ENCODE peak calls at places on chromosomes 1 and 21, in seven cellular contexts. One of them, this sample, is unnamed. For H3K4me1 and H3K36me3, the result is how much of the 10 kb centered on the place peaks cover.

GRCh38 chr1:201254625-201255469 is 28.5 kb upstream of the PKP1 start:
- DNase-seq in neuronal stem cell: peak
- DNase-seq in PC-9: peak
- DNase-seq in heart left ventricle: peak
- DNase-seq in heart right ventricle: peak
- DNase-seq in adrenal gland: peak
- DNase-seq in GM23248: peak
- DNase-seq in this sample: peak

GRCh38 chr1:228007054-228007800 is 429 bp downstream of the WNT3A start:
- DNase-seq in PC-9: no peak
- DNase-seq in adrenal gland: no peak
- DNase-seq in heart right ventricle: no peak
- DNase-seq in neuronal stem cell: no peak
- DNase-seq in GM23248: peak
- DNase-seq in heart left ventricle: no peak
- DNase-seq in this sample: no peak

GRCh38 chr1:116380499-116381316 is 7.7 kb downstream of the ATP1A1 start:
- DNase-seq in heart right ventricle: no peak
- DNase-seq in neuronal stem cell: no peak
- DNase-seq in adrenal gland: no peak
- DNase-seq in heart left ventricle: no peak
- DNase-seq in GM23248: no peak
- DNase-seq in PC-9: no peak
- DNase-seq in this sample: no peak

GRCh38 chr1:174276087-174276486 is 116.8 kb downstream of the RABGAP1L start:
- DNase-seq in adrenal gland: no peak
- DNase-seq in PC-9: no peak
- DNase-seq in neuronal stem cell: no peak
- DNase-seq in heart right ventricle: no peak
- DNase-seq in heart left ventricle: no peak
- DNase-seq in GM23248: no peak
- DNase-seq in this sample: no peak

GRCh38 chr1:219266524-219266923 is 92.8 kb downstream of the LYPLAL1 start:
- DNase-seq in PC-9: no peak
- DNase-seq in heart right ventricle: no peak
- DNase-seq in neuronal stem cell: no peak
- DNase-seq in heart left ventricle: no peak
- DNase-seq in adrenal gland: no peak
- DNase-seq in GM23248: peak
- DNase-seq in this sample: no peak

GRCh38 chr1:77030401-77031100 is 163.3 kb downstream of the ST6GALNAC5 start:
- DNase-seq in neuronal stem cell: no peak
- DNase-seq in adrenal gland: no peak
- DNase-seq in PC-9: no peak
- DNase-seq in heart left ventricle: no peak
- DNase-seq in GM23248: no peak
- DNase-seq in heart right ventricle: no peak
- DNase-seq in this sample: no peak

GRCh38 chr1:200179126-200179780 is 151.7 kb downstream of the NR5A2 start:
- DNase-seq in heart left ventricle: no peak
- DNase-seq in adrenal gland: no peak
- DNase-seq in PC-9: no peak
- DNase-seq in GM23248: peak
- DNase-seq in heart right ventricle: no peak
- DNase-seq in neuronal stem cell: no peak
- DNase-seq in this sample: no peak

GRCh38 chr1:18530567-18531502 is 50.1 kb downstream of the KLHDC7A start:
- DNase-seq in neuronal stem cell: no peak
- DNase-seq in heart right ventricle: no peak
- DNase-seq in heart left ventricle: no peak
- DNase-seq in PC-9: no peak
- DNase-seq in adrenal gland: no peak
- DNase-seq in GM23248: no peak
- DNase-seq in this sample: no peak

GRCh38 chr1:10155087-10155712 is 55.2 kb upstream of the KIF1B start:
- DNase-seq in PC-9: no peak
- DNase-seq in adrenal gland: no peak
- DNase-seq in heart left ventricle: peak
- DNase-seq in heart right ventricle: peak
- DNase-seq in GM23248: no peak
- DNase-seq in neuronal stem cell: no peak
- DNase-seq in this sample: no peak

GRCh38 chr1:40884055-40884795 is 22.1 kb upstream of the CITED4 start:
- DNase-seq in PC-9: no peak
- DNase-seq in heart left ventricle: no peak
- DNase-seq in neuronal stem cell: no peak
- DNase-seq in adrenal gland: no peak
- DNase-seq in heart right ventricle: no peak
- DNase-seq in GM23248: peak
- DNase-seq in this sample: no peak

GRCh38 chr1:65924471-65924870 is 131.8 kb downstream of the PDE4B start:
- DNase-seq in heart right ventricle: no peak
- DNase-seq in adrenal gland: no peak
- DNase-seq in GM23248: peak
- DNase-seq in neuronal stem cell: no peak
- DNase-seq in heart left ventricle: no peak
- DNase-seq in PC-9: no peak
- DNase-seq in this sample: no peak

GRCh38 chr21:44515359-44516165 is 24.4 kb downstream of the KRTAP10-1 start:
- DNase-seq in heart left ventricle: no peak
- DNase-seq in GM23248: no peak
- DNase-seq in neuronal stem cell: no peak
- DNase-seq in heart right ventricle: no peak
- DNase-seq in PC-9: no peak
- DNase-seq in adrenal gland: no peak
- DNase-seq in this sample: no peak

GRCh38 chr1:23394176-23394575 is 24.5 kb upstream of the ZNF436 start:
- DNase-seq in heart left ventricle: no peak
- DNase-seq in neuronal stem cell: no peak
- DNase-seq in adrenal gland: peak
- DNase-seq in PC-9: no peak
- DNase-seq in GM23248: peak
- DNase-seq in heart right ventricle: no peak
- DNase-seq in this sample: no peak

GRCh38 chr1:113101588-113101987 is 28.6 kb downstream of the LRIG2 start:
- DNase-seq in adrenal gland: no peak
- DNase-seq in heart right ventricle: no peak
- DNase-seq in neuronal stem cell: no peak
- DNase-seq in PC-9: no peak
- DNase-seq in GM23248: peak
- DNase-seq in heart left ventricle: no peak
- DNase-seq in this sample: no peak

GRCh38 chr21:37537391-37537996 is 170.9 kb downstream of the DYRK1A start:
- DNase-seq in PC-9: no peak
- DNase-seq in neuronal stem cell: no peak
- DNase-seq in adrenal gland: no peak
- DNase-seq in heart left ventricle: no peak
- DNase-seq in heart right ventricle: no peak
- DNase-seq in GM23248: no peak
- DNase-seq in this sample: no peak

GRCh38 chr1:77322061-77322900 is 40.5 kb downstream of the AK5 start:
- DNase-seq in adrenal gland: no peak
- DNase-seq in GM23248: peak
- DNase-seq in heart left ventricle: no peak
- DNase-seq in neuronal stem cell: no peak
- DNase-seq in heart right ventricle: no peak
- DNase-seq in PC-9: peak
- DNase-seq in this sample: no peak

GRCh38 chr1:151584278-151584677 is 27.6 kb upstream of the SNX27 start:
- DNase-seq in heart right ventricle: no peak
- DNase-seq in heart left ventricle: no peak
- DNase-seq in GM23248: no peak
- DNase-seq in neuronal stem cell: no peak
- DNase-seq in PC-9: no peak
- DNase-seq in adrenal gland: no peak
- DNase-seq in this sample: no peak

GRCh38 chr1:6462412-6463119 is 3.4 kb downstream of the TNFRSF25 start:
- DNase-seq in GM23248: no peak
- DNase-seq in neuronal stem cell: no peak
- DNase-seq in heart right ventricle: no peak
- DNase-seq in adrenal gland: peak
- DNase-seq in PC-9: no peak
- DNase-seq in heart left ventricle: no peak
- DNase-seq in this sample: no peak

GRCh38 chr1:75981188-75981897 is 49.1 kb upstream of the ASB17 start:
- DNase-seq in neuronal stem cell: no peak
- DNase-seq in heart left ventricle: no peak
- DNase-seq in heart right ventricle: no peak
- DNase-seq in adrenal gland: no peak
- DNase-seq in PC-9: no peak
- DNase-seq in GM23248: no peak
- DNase-seq in this sample: no peak

GRCh38 chr1:182713939-182714338 is 29.6 kb upstream of the RGS8 start:
- DNase-seq in PC-9: no peak
- DNase-seq in neuronal stem cell: no peak
- DNase-seq in adrenal gland: no peak
- DNase-seq in heart left ventricle: no peak
- DNase-seq in heart right ventricle: no peak
- DNase-seq in GM23248: no peak
- DNase-seq in this sample: no peak

GRCh38 chr1:85319488-85319887 is 43.1 kb upstream of the BCL10 start:
- DNase-seq in heart right ventricle: no peak
- DNase-seq in heart left ventricle: no peak
- DNase-seq in neuronal stem cell: no peak
- DNase-seq in PC-9: no peak
- DNase-seq in adrenal gland: no peak
- DNase-seq in GM23248: peak
- DNase-seq in this sample: no peak
- H3K4me1 ChIP-seq in heart right ventricle: under half
- H3K4me1 ChIP-seq in heart left ventricle: under half
- H3K4me1 ChIP-seq in neuronal stem cell: under half
- H3K4me1 ChIP-seq in PC-9: under half
- H3K4me1 ChIP-seq in adrenal gland: under half
- H3K4me1 ChIP-seq in GM23248: half or more
- H3K4me1 ChIP-seq in this sample: under half

DNA sequence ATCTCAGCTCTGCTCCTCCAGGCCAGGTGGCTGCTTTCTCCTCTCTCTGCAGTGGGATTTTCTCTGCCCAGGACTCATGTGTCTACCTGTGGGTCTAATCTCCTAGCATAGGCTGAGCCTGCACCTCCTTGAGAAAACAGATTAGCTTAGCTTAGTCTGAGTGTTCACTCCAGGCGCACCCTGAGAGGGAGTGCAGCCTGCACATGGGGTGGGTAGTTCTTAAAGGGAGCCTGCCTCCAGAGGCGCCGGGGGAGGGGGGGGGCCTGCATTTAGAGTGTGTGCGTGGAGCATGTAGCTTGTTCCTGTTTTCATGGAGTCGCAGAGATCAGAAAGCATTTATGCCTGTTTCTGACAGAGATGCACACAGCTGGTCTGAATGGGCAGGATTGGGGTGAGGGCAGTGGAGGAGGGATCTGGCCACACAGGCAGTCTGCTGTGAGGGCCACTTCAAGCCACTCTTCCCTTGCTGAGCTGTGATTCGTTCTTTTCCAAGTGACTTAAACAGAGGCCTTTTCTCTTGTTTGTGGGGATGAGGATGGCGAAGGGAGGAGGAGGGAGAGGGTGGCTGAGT is 45.2 kb downstream of the GALNT2 start:
- DNase-seq in GM23248: no peak
- DNase-seq in adrenal gland: peak
- DNase-seq in heart right ventricle: no peak
- DNase-seq in neuronal stem cell: peak
- DNase-seq in heart left ventricle: no peak
- DNase-seq in PC-9: no peak
- DNase-seq in this sample: no peak
- H3K27ac ChIP-seq in GM23248: no peak
- H3K27ac ChIP-seq in adrenal gland: no peak
- H3K27ac ChIP-seq in heart right ventricle: no peak
- H3K27ac ChIP-seq in neuronal stem cell: no peak
- H3K27ac ChIP-seq in heart left ventricle: peak
- H3K27ac ChIP-seq in PC-9: no peak
- H3K27ac ChIP-seq in this sample: no peak

GRCh38 chr1:85678193-85678592 is 30.0 kb downstream of the ZNHIT6 start:
- DNase-seq in heart left ventricle: no peak
- DNase-seq in neuronal stem cell: no peak
- DNase-seq in GM23248: no peak
- DNase-seq in PC-9: no peak
- DNase-seq in adrenal gland: no peak
- DNase-seq in heart right ventricle: no peak
- DNase-seq in this sample: no peak
- H3K36me3 ChIP-seq in heart left ventricle: half or more
- H3K36me3 ChIP-seq in neuronal stem cell: half or more
- H3K36me3 ChIP-seq in GM23248: under half
- H3K36me3 ChIP-seq in PC-9: under half
- H3K36me3 ChIP-seq in adrenal gland: under half
- H3K36me3 ChIP-seq in heart right ventricle: under half
- H3K36me3 ChIP-seq in this sample: under half

DNA sequence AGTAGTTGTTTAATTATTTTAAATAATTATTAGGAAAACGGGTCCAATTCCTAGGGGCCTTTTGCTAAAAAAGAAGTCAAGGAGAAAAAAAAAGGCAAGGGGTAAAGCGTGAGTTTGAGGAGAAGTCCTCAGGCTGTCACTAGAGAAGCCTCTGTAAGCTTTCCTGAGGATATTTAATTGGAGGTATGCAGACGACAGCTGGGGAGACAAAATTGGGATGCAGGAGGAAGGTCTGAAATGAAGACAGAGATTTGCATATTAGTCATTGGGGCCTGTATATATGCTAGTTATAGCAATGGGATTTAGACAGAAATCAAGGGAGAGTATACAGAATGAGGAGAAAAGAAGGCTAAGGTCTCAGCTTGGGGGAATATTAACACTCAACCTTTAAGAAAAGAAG is 8.6 kb downstream of the ATP6V1G3 start:
- DNase-seq in PC-9: no peak
- DNase-seq in heart left ventricle: no peak
- DNase-seq in heart right ventricle: no peak
- DNase-seq in adrenal gland: no peak
- DNase-seq in neuronal stem cell: no peak
- DNase-seq in GM23248: no peak
- DNase-seq in this sample: no peak
- H3K4me1 ChIP-seq in PC-9: under half
- H3K4me1 ChIP-seq in heart left ventricle: under half
- H3K4me1 ChIP-seq in heart right ventricle: under half
- H3K4me1 ChIP-seq in adrenal gland: under half
- H3K4me1 ChIP-seq in neuronal stem cell: under half
- H3K4me1 ChIP-seq in GM23248: under half
- H3K4me1 ChIP-seq in this sample: under half

GRCh38 chr1:24762133-24762676 is 17.0 kb downstream of the CLIC4 start:
- DNase-seq in heart right ventricle: no peak
- DNase-seq in heart left ventricle: no peak
- DNase-seq in GM23248: peak
- DNase-seq in adrenal gland: no peak
- DNase-seq in PC-9: no peak
- DNase-seq in neuronal stem cell: no peak
- DNase-seq in this sample: no peak
- H3K27ac ChIP-seq in heart right ventricle: peak
- H3K27ac ChIP-seq in heart left ventricle: peak
- H3K27ac ChIP-seq in GM23248: peak
- H3K27ac ChIP-seq in adrenal gland: peak
- H3K27ac ChIP-seq in PC-9: no peak
- H3K27ac ChIP-seq in neuronal stem cell: no peak
- H3K27ac ChIP-seq in this sample: no peak

GRCh38 chr21:41816583-41817165 is 49.8 kb upstream of the RIPK4 start:
- DNase-seq in PC-9: peak
- DNase-seq in GM23248: peak
- DNase-seq in neuronal stem cell: peak
- DNase-seq in heart left ventricle: peak
- DNase-seq in adrenal gland: peak
- DNase-seq in heart right ventricle: peak
- DNase-seq in this sample: peak
- H3K36me3 ChIP-seq in PC-9: under half
- H3K36me3 ChIP-seq in GM23248: under half
- H3K36me3 ChIP-seq in neuronal stem cell: under half
- H3K36me3 ChIP-seq in heart left ventricle: under half
- H3K36me3 ChIP-seq in adrenal gland: under half
- H3K36me3 ChIP-seq in heart right ventricle: under half
- H3K36me3 ChIP-seq in this sample: under half

GRCh38 chr1:221845650-221846371 is 103.9 kb upstream of the DUSP10 start:
- DNase-seq in heart left ventricle: no peak
- DNase-seq in adrenal gland: peak
- DNase-seq in heart right ventricle: no peak
- DNase-seq in GM23248: no peak
- DNase-seq in PC-9: peak
- DNase-seq in neuronal stem cell: no peak
- DNase-seq in this sample: no peak
- H3K4me1 ChIP-seq in heart left ventricle: under half
- H3K4me1 ChIP-seq in adrenal gland: under half
- H3K4me1 ChIP-seq in heart right ventricle: under half
- H3K4me1 ChIP-seq in GM23248: under half
- H3K4me1 ChIP-seq in PC-9: under half
- H3K4me1 ChIP-seq in neuronal stem cell: under half
- H3K4me1 ChIP-seq in this sample: under half

This sample was measured in CD4-positive, CD25-positive, alpha-beta regulatory T cell.